ENCODE peak calls at places on chromosomes 13 and 19, in four cellular contexts. N is ELF-1; R is Right ventricle myocardium inferior; Q is stimulated activated CD4-positive, alpha-beta T cell treated with anti-CD3 and anti-CD28 coated beads, Interleukin-1b, Interleukin-23, amount 100 ng/mL, for 48 hours. K is an unnamed sample.

GRCh38 chr19:16566161-16566560 is 6.1 kb downstream of the SLC35E1 start:
- DNase-seq in Q (peak), N (no peak), R (peak), K (peak)

GRCh38 chr13:97659602-97660001 is 225.6 kb downstream of the RAP2A start:
- DNase-seq in Q (no peak), N (no peak), R (no peak), K (no peak)

GRCh38 chr13:96781141-96781540 is 213.1 kb downstream of the OXGR1 start:
- DNase-seq in N (no peak), Q (no peak), R (peak), K (no peak)

GRCh38 chr13:89465366-89465765 is 1794.2 kb downstream of the SLITRK5 start:
- DNase-seq in R (no peak), Q (no peak), N (no peak), K (no peak)

GRCh38 chr19:28960986-28961705 is 251.8 kb downstream of the UQCRFS1 start:
- DNase-seq in N (no peak), R (no peak), Q (no peak), K (no peak)

GRCh38 chr13:49641810-49642291 is 13.5 kb downstream of the ARL11 start:
- DNase-seq in N (peak), R (peak), Q (no peak), K (no peak)

GRCh38 chr19:54207908-54208783 is 7.5 kb downstream of the RPS9 start:
- DNase-seq in Q (peak), N (peak), R (peak), K (peak)

GRCh38 chr19:1134431-1134830 is 30.6 kb downstream of the GPX4 start:
- DNase-seq in N (no peak), Q (no peak), R (no peak), K (no peak)

GRCh38 chr19:35300340-35300649 is 8.3 kb downstream of the MAG start:
- DNase-seq in Q (no peak), R (peak), N (no peak), K (no peak)

GRCh38 chr13:101408154-101408553 is 8.2 kb downstream of the NALCN start:
- DNase-seq in N (no peak), R (no peak), Q (no peak), K (no peak)

GRCh38 chr19:45250216-45250831 is 747 bp upstream of the MARK4 start:
- DNase-seq in R (no peak), N (peak), Q (no peak), K (no peak)

GRCh38 chr13:28401303-28402056 is 93.4 kb downstream of the FLT1 start:
- DNase-seq in R (no peak), Q (no peak), N (no peak), K (no peak)

GRCh38 chr13:32212420-32212819 is 102.7 kb downstream of the ZAR1L start:
- DNase-seq in Q (no peak), R (no peak), N (no peak), K (no peak)

GRCh38 chr19:32519023-32519422 is 62.0 kb upstream of the PDCD5 start:
- DNase-seq in N (no peak), R (no peak), Q (no peak), K (no peak)

GRCh38 chr19:45471866-45472556 is 4.2 kb downstream of the FOSB start:
- DNase-seq in R (no peak), N (peak), Q (no peak), K (no peak)

GRCh38 chr19:6071103-6071485 is 39.2 kb downstream of the RFX2 start:
- DNase-seq in N (no peak), R (no peak), Q (no peak), K (no peak)

GRCh38 chr19:4829001-4829712 is 2.4 kb downstream of the TICAM1 start:
- DNase-seq in Q (no peak), R (peak), N (no peak), K (no peak)

GRCh38 chr19:33872445-33873320 is 76.0 kb downstream of the KCTD15 start:
- DNase-seq in Q (no peak), N (peak), R (no peak), K (no peak)

GRCh38 chr13:76023644-76024043 is 387.5 kb downstream of the LMO7 start:
- DNase-seq in N (no peak), Q (no peak), R (no peak), K (no peak)

GRCh38 chr19:27971071-27971470 is 1241.9 kb downstream of the UQCRFS1 start:
- DNase-seq in R (no peak), N (peak), Q (no peak), K (no peak)

GRCh38 chr19:39031368-39032163 is 783 bp downstream of the FBXO27 start:
- DNase-seq in R (peak), N (peak), Q (peak), K (peak)

GRCh38 chr19:15666883-15667282 is 6.0 kb upstream of the CYP4F12 start:
- DNase-seq in R (no peak), Q (no peak), N (no peak), K (no peak)

GRCh38 chr19:42113641-42114348 is 18.5 kb downstream of the POU2F2 start:
- DNase-seq in Q (no peak), R (no peak), N (peak), K (no peak)

GRCh38 chr19:4501005-4501591 is 17.2 kb downstream of the PLIN4 start:
- DNase-seq in N (no peak), R (no peak), Q (no peak), K (no peak)

GRCh38 chr19:8254286-8255001 is 45.3 kb downstream of the CERS4 start:
- DNase-seq in R (no peak), Q (no peak), N (no peak), K (no peak)

GRCh38 chr13:31846984-31847752 is 107.8 kb downstream of the RXFP2 start:
- DNase-seq in R (peak), N (no peak), Q (no peak), K (no peak)

GRCh38 chr19:15177269-15178116 is 23.3 kb downstream of the NOTCH3 start:
- DNase-seq in R (peak), Q (peak), N (peak), K (peak)

GRCh38 chr19:41597600-41598041 is 21.7 kb downstream of the CEACAM21 start:
- DNase-seq in Q (peak), N (peak), R (peak), K (peak)

K was measured in activated CD4-positive, alpha-beta T cell treated with anti-CD3 and anti-CD28 coated beads, Interleukin-2, amount 50 U/mL, for 48 hours.